ENCODE peak calls at places on chromosomes 6 and 20, in eight cellular contexts. S is GM04503; Z is midbrain; Q is kidney; T is stimulated activated CD4-positive, alpha-beta T cell treated with anti-CD3 and anti-CD28 coated beads, Interleukin-12 subunit alpha, Interleukin-12 subunit beta, amount 100 ng/mL, for 24 hours; W is A172; X is AG10803; H is Calu3. K is an unnamed sample.
A peak's percentile ranks its signal among the peaks of the same experiment; 100 is the strongest.

GRCh38 chr6:98590957-98591356 is 243.4 kb upstream of the POU3F2 start:
- DNase-seq in Z (no peak), Q (no peak), X (no peak), S (no peak), T (no peak), W (no peak), H (no peak), K (no peak)

GRCh38 chr6:19472168-19472567 is 365.0 kb upstream of the ID4 start:
- DNase-seq in W (peak; percentile 91), H (peak; percentile 67), X (peak; percentile 80), S (peak; percentile 16), T (no peak), Z (no peak), Q (no peak), K (peak; percentile 100)

GRCh38 chr6:166009385-166010031 is 158.1 kb downstream of the TBXT start:
- DNase-seq in T (no peak), S (no peak), X (no peak), Z (no peak), Q (no peak), H (no peak), W (no peak), K (no peak)

GRCh38 chr20:4601630-4602296 is 119.9 kb upstream of the PRND start:
- DNase-seq in Q (peak; percentile 71), S (no peak), W (peak; percentile 81), X (peak; percentile 61), T (no peak), H (peak; percentile 61), Z (peak; percentile 70), K (peak; percentile 86)

GRCh38 chr20:32908334-32909292 is 49.9 kb downstream of the EFCAB8 start:
- DNase-seq in Q (peak; percentile 64), S (no peak), T (no peak), H (no peak), Z (no peak), X (no peak), W (no peak), K (no peak)

GRCh38 chr6:111770263-111771083 is 102.8 kb downstream of the FYN start:
- DNase-seq in T (no peak), W (no peak), Z (no peak), H (no peak), Q (no peak), X (no peak), S (no peak), K (no peak)

GRCh38 chr6:15340105-15340601 is 94.3 kb downstream of the JARID2 start:
- DNase-seq in S (no peak), X (no peak), Q (no peak), W (no peak), T (no peak), Z (no peak), H (no peak), K (no peak)

GRCh38 chr6:13577926-13578325 is 3.5 kb downstream of the SIRT5 start:
- DNase-seq in S (no peak), W (no peak), Q (no peak), T (no peak), X (no peak), H (no peak), Z (no peak), K (no peak)

GRCh38 chr20:46562373-46563169 is 12.1 kb upstream of the OCSTAMP start:
- DNase-seq in W (peak; percentile 62), X (peak; percentile 57), S (no peak), H (peak; percentile 87), T (peak; percentile 69), Q (no peak), Z (peak; percentile 89), K (peak; percentile 42)

GRCh38 chr20:52379723-52380336 is 188.3 kb upstream of the ZFP64 start:
- DNase-seq in S (no peak), H (peak; percentile 76), W (peak; percentile 16), T (peak; percentile 29), Q (no peak), Z (peak; percentile 0), X (peak; percentile 15), K (no peak)

GRCh38 chr20:51121901-51122412 is 99.0 kb upstream of the KCNG1 start:
- DNase-seq in T (no peak), H (peak; percentile 57), W (no peak), Z (no peak), S (no peak), X (peak; percentile 23), Q (no peak), K (no peak)

GRCh38 chr20:25145131-25145530 is 50.4 kb upstream of the ENTPD6 start:
- DNase-seq in X (no peak), T (no peak), W (no peak), S (no peak), Z (no peak), Q (no peak), H (no peak), K (no peak)

K was measured in renal cortical epithelial cell.